ENCODE peak calls at places on chromosome 3, in ten cellular contexts. R is neural progenitor cell; T is colonic mucosa; Q is ovary; M is HCT116; A is naive thymus-derived CD4-positive, alpha-beta T cell; B is AG10803; P is BE2C; H is endodermal cell; D is AG09309. C is an unnamed sample.

GRCh38 chr3:9704343-9705322 is 1.0 kb downstream of the CPNE9 start:
- DNase-seq in R (peak), T (peak), Q (peak), M (no peak), A (no peak), B (no peak), P (peak), H (peak), D (no peak), C (no peak)

GRCh38 chr3:139113766-139114165 is 69.1 kb upstream of the PRR23C start:
- DNase-seq in R (no peak), T (no peak), Q (no peak), M (no peak), A (no peak), B (no peak), P (no peak), H (no peak), D (no peak), C (no peak)

GRCh38 chr3:126556637-126557414 is 1.9 kb downstream of the C3orf22 start:
- DNase-seq in R (no peak), T (no peak), Q (no peak), M (no peak), A (no peak), B (no peak), P (peak), H (peak), D (no peak), C (peak)

GRCh38 chr3:176848431-176849214 is 348.7 kb downstream of the TBL1XR1 start:
- DNase-seq in R (no peak), T (no peak), Q (no peak), M (no peak), A (no peak), B (no peak), P (no peak), H (no peak), D (no peak), C (no peak)

GRCh38 chr3:148309390-148310035 is 388.2 kb upstream of the AGTR1 start:
- DNase-seq in R (peak), T (peak), Q (no peak), M (peak), A (no peak), B (peak), P (peak), H (peak), D (peak), C (no peak)

GRCh38 chr3:126418661-126419131 is 24.0 kb downstream of the CFAP100 start:
- DNase-seq in R (no peak), T (no peak), Q (no peak), M (no peak), A (no peak), B (no peak), P (no peak), H (peak), D (no peak), C (no peak)

GRCh38 chr3:141450727-141451378 is 36.0 kb upstream of the RASA2 start:
- DNase-seq in R (no peak), T (no peak), Q (no peak), M (no peak), A (no peak), B (no peak), P (no peak), H (no peak), D (no peak), C (no peak)

GRCh38 chr3:116386168-116386567 is 59.1 kb downstream of the LSAMP start:
- DNase-seq in R (no peak), T (no peak), Q (no peak), M (no peak), A (no peak), B (no peak), P (no peak), H (no peak), D (no peak), C (no peak)

GRCh38 chr3:189269356-189269755 is 97.6 kb downstream of the TPRG1 start:
- DNase-seq in R (no peak), T (no peak), Q (no peak), M (no peak), A (no peak), B (peak), P (no peak), H (no peak), D (no peak), C (no peak)

GRCh38 chr3:13795816-13796215 is 84.1 kb downstream of the WNT7A start:
- DNase-seq in R (no peak), T (no peak), Q (no peak), M (no peak), A (no peak), B (no peak), P (no peak), H (no peak), D (no peak), C (no peak)

GRCh38 chr3:120171134-120171863 is 77.1 kb upstream of the GSK3B start:
- DNase-seq in R (no peak), T (peak), Q (no peak), M (no peak), A (no peak), B (peak), P (no peak), H (no peak), D (no peak), C (no peak)

GRCh38 chr3:117886147-117886546 is 1148.5 kb downstream of the IGSF11 start:
- DNase-seq in R (no peak), T (no peak), Q (no peak), M (no peak), A (no peak), B (no peak), P (no peak), H (no peak), D (no peak), C (no peak)

GRCh38 chr3:105304487-105304886 is 62.2 kb upstream of the ALCAM start:
- DNase-seq in R (no peak), T (no peak), Q (no peak), M (no peak), A (no peak), B (no peak), P (no peak), H (no peak), D (no peak), C (no peak)

GRCh38 chr3:8624612-8625011 is 20.0 kb downstream of the SSUH2 start:
- DNase-seq in R (no peak), T (no peak), Q (no peak), M (no peak), A (no peak), B (no peak), P (no peak), H (no peak), D (no peak), C (no peak)

DNA sequence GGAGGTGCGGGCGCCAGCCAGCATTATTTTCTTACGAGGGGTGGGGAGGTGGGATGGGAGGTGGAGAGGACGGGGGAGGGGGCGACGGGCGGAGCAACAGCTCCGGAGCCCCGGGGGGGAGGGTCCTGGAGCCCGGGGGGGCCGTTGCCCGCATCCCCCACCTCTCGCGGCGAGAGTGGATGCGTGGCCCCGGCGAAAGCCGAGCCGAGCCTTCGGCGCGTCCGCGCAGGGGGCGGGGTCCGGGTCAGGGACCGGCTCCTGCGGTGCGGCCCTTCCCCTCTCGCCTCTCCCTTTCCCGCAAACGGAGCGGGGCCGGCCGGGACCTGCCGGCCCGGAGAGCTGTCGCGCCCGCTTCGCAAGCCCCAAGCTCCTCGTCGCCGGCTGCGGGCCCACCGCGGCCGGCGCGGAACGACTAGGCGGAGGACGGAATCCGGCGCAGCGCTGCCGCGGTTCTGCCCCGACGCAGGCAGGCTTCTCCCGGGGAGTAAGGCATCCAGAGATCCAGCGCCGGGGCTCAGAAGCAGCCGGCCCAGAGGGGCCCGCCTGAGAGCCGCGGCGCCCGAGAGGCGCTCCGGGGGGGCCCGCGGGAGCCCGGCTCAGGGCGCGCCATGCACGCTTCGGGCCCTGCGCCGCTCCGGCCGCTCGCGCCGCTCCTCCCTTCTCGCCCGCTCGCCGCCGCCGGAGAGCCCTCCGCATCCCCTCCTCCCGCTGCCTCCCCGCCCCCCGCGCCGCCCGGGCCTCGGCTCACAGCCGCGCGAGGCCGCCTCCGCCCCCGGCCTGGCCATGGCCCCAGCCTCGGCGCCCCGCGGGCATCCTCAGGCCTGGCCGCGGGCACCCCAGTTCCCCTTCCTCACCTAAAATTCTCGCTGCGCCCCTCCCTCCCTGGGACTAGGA is 449 bp upstream of the ADCY5 start:
- DNase-seq in R (peak), T (no peak), Q (peak), M (no peak), A (no peak), B (peak), P (peak), H (peak), D (no peak), C (no peak)
- H3K4me3 ChIP-seq in R (peak), T (peak), Q (peak), M (no peak), A (peak), B (peak), P (peak), H (peak), D (peak), C (peak)

GRCh38 chr3:5123937-5124336 is 1.8 kb downstream of the ARL8B start:
- DNase-seq in R (peak), T (no peak), Q (no peak), M (no peak), A (no peak), B (no peak), P (no peak), H (no peak), D (no peak), C (no peak)
- H3K4me3 ChIP-seq in R (peak), T (no peak), Q (peak), M (no peak), A (no peak), B (peak), P (no peak), H (peak), D (peak), C (no peak)

DNA sequence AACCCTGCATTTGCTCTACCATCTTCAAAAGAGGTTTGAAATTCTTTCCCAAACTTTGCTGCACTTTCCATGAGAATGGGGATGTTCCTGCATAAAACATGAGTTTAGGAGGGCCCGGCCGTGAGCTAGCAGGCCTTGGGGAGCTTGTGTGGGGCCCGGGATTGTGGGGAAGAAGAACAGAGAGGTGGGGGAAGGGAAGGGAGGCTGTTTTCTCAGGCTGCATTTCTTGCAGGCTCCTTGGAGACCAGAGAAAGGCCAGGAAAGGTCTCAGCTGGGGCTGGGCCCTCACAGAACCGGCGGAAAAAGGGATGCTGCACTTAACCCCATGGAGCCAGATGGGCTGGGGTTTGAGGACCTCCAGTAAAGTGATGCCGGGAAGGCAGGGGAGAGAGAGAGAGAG is 40.8 kb downstream of the SEMA5B start:
- DNase-seq in R (peak), T (no peak), Q (no peak), M (no peak), A (no peak), B (no peak), P (no peak), H (peak), D (no peak), C (no peak)
- H3K4me3 ChIP-seq in R (no peak), T (no peak), Q (no peak), M (no peak), A (no peak), B (no peak), P (no peak), H (no peak), D (no peak), C (no peak)

DNA sequence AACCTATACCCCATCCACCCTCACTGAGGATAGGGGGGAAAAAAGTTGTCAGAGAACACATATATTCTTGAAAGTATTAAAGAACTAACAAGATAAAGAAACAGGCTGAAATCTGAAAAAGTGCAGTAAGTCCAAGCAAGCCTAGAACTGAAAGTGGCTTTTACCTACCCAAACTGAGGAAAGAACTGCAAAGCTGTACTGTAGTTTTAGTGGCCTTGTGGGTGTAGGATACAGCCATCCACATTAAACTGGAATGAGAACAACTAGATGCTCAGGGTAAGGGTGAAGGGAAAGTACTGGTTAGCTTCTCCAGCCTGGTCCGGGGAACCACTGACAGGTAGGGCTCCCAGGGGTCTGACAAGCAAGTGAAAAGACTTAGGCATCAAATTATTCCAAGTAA is 10.1 kb downstream of the UBP1 start:
- DNase-seq in R (no peak), T (no peak), Q (no peak), M (no peak), A (no peak), B (no peak), P (no peak), H (no peak), D (no peak), C (no peak)
- H3K4me3 ChIP-seq in R (no peak), T (no peak), Q (no peak), M (no peak), A (no peak), B (no peak), P (no peak), H (no peak), D (no peak), C (no peak)

C was measured in right atrium auricular region.